ENCODE peak calls at places on chromosomes 11 and 22, in seven cellular contexts. One of them, this sample, is unnamed.

GRCh38 chr11:83785942-83786341 is 499.8 kb upstream of the CCDC90B start:
- DNase-seq in adrenal gland: no peak
- DNase-seq in H1: no peak
- DNase-seq in testis: no peak
- DNase-seq in A549: no peak
- DNase-seq in uterus: no peak
- DNase-seq in transverse colon: no peak
- DNase-seq in this sample: no peak

GRCh38 chr22:31210830-31211503 is 1.1 kb upstream of the LIMK2 start:
- DNase-seq in adrenal gland: peak
- DNase-seq in H1: no peak
- DNase-seq in testis: no peak
- DNase-seq in A549: no peak
- DNase-seq in uterus: no peak
- DNase-seq in transverse colon: peak
- DNase-seq in this sample: no peak

GRCh38 chr11:127627629-127628462 is 627.3 kb upstream of the KIRREL3 start:
- DNase-seq in adrenal gland: no peak
- DNase-seq in H1: no peak
- DNase-seq in testis: peak
- DNase-seq in A549: no peak
- DNase-seq in uterus: no peak
- DNase-seq in transverse colon: peak
- DNase-seq in this sample: no peak

GRCh38 chr22:34804588-34804987 is 261.4 kb upstream of the ISX start:
- DNase-seq in adrenal gland: no peak
- DNase-seq in H1: no peak
- DNase-seq in testis: no peak
- DNase-seq in A549: no peak
- DNase-seq in uterus: no peak
- DNase-seq in transverse colon: no peak
- DNase-seq in this sample: no peak

GRCh38 chr11:111324277-111324720 is 26.0 kb downstream of the POU2AF3 start:
- DNase-seq in adrenal gland: no peak
- DNase-seq in H1: no peak
- DNase-seq in testis: no peak
- DNase-seq in A549: no peak
- DNase-seq in uterus: no peak
- DNase-seq in transverse colon: no peak
- DNase-seq in this sample: no peak

GRCh38 chr22:33504941-33505647 is 415.2 kb downstream of the LARGE1 start:
- DNase-seq in adrenal gland: no peak
- DNase-seq in H1: no peak
- DNase-seq in testis: no peak
- DNase-seq in A549: no peak
- DNase-seq in uterus: no peak
- DNase-seq in transverse colon: no peak
- DNase-seq in this sample: no peak

GRCh38 chr22:44309137-44309536 is 3.6 kb downstream of the SHISAL1 start:
- DNase-seq in adrenal gland: no peak
- DNase-seq in H1: no peak
- DNase-seq in testis: no peak
- DNase-seq in A549: peak
- DNase-seq in uterus: peak
- DNase-seq in transverse colon: peak
- DNase-seq in this sample: no peak

GRCh38 chr11:132422725-132423124 is 1052.3 kb downstream of the NTM start:
- DNase-seq in adrenal gland: no peak
- DNase-seq in H1: no peak
- DNase-seq in testis: no peak
- DNase-seq in A549: no peak
- DNase-seq in uterus: no peak
- DNase-seq in transverse colon: no peak
- DNase-seq in this sample: no peak

GRCh38 chr11:10632483-10632882 is 61.1 kb downstream of the IRAG1 start:
- DNase-seq in adrenal gland: no peak
- DNase-seq in H1: no peak
- DNase-seq in testis: no peak
- DNase-seq in A549: no peak
- DNase-seq in uterus: no peak
- DNase-seq in transverse colon: no peak
- DNase-seq in this sample: no peak

GRCh38 chr11:71199226-71199815 is 53.1 kb downstream of the SHANK2 start:
- DNase-seq in adrenal gland: no peak
- DNase-seq in H1: no peak
- DNase-seq in testis: peak
- DNase-seq in A549: no peak
- DNase-seq in uterus: no peak
- DNase-seq in transverse colon: no peak
- DNase-seq in this sample: peak

GRCh38 chr11:102323542-102324261 is 6.4 kb downstream of the BIRC3 start:
- DNase-seq in adrenal gland: no peak
- DNase-seq in H1: no peak
- DNase-seq in testis: no peak
- DNase-seq in A549: no peak
- DNase-seq in uterus: no peak
- DNase-seq in transverse colon: no peak
- DNase-seq in this sample: no peak

GRCh38 chr11:109984634-109985289 is 108.4 kb upstream of the ZC3H12C start:
- DNase-seq in adrenal gland: no peak
- DNase-seq in H1: no peak
- DNase-seq in testis: no peak
- DNase-seq in A549: no peak
- DNase-seq in uterus: no peak
- DNase-seq in transverse colon: no peak
- DNase-seq in this sample: no peak

GRCh38 chr11:44863231-44863630 is 87.5 kb downstream of the TP53I11 start:
- DNase-seq in adrenal gland: no peak
- DNase-seq in H1: no peak
- DNase-seq in testis: no peak
- DNase-seq in A549: no peak
- DNase-seq in uterus: no peak
- DNase-seq in transverse colon: no peak
- DNase-seq in this sample: peak

GRCh38 chr11:106425819-106426218 is 348.4 kb downstream of the AASDHPPT start:
- DNase-seq in adrenal gland: no peak
- DNase-seq in H1: no peak
- DNase-seq in testis: no peak
- DNase-seq in A549: no peak
- DNase-seq in uterus: no peak
- DNase-seq in transverse colon: no peak
- DNase-seq in this sample: no peak

GRCh38 chr22:48799227-48799970 is 1028.3 kb downstream of the BRD1 start:
- DNase-seq in adrenal gland: no peak
- DNase-seq in H1: no peak
- DNase-seq in testis: no peak
- DNase-seq in A549: no peak
- DNase-seq in uterus: no peak
- DNase-seq in transverse colon: no peak
- DNase-seq in this sample: peak

GRCh38 chr22:47110817-47111443 is 348.5 kb downstream of the TBC1D22A start:
- DNase-seq in adrenal gland: no peak
- DNase-seq in H1: no peak
- DNase-seq in testis: peak
- DNase-seq in A549: no peak
- DNase-seq in uterus: peak
- DNase-seq in transverse colon: no peak
- DNase-seq in this sample: no peak

GRCh38 chr11:119366690-119367620 is 14.5 kb downstream of the USP2 start:
- DNase-seq in adrenal gland: no peak
- DNase-seq in H1: no peak
- DNase-seq in testis: no peak
- DNase-seq in A549: no peak
- DNase-seq in uterus: peak
- DNase-seq in transverse colon: no peak
- DNase-seq in this sample: peak

GRCh38 chr11:119367661-119368120 is 13.8 kb downstream of the USP2 start:
- DNase-seq in adrenal gland: peak
- DNase-seq in H1: no peak
- DNase-seq in testis: no peak
- DNase-seq in A549: no peak
- DNase-seq in uterus: peak
- DNase-seq in transverse colon: no peak
- DNase-seq in this sample: peak

GRCh38 chr11:119370486-119371046 is 10.9 kb downstream of the USP2 start:
- DNase-seq in adrenal gland: peak
- DNase-seq in H1: no peak
- DNase-seq in testis: no peak
- DNase-seq in A549: no peak
- DNase-seq in uterus: peak
- DNase-seq in transverse colon: peak
- DNase-seq in this sample: no peak

GRCh38 chr11:119369035-119369925 is 12.2 kb downstream of the USP2 start:
- DNase-seq in adrenal gland: no peak
- DNase-seq in H1: no peak
- DNase-seq in testis: no peak
- DNase-seq in A549: no peak
- DNase-seq in uterus: no peak
- DNase-seq in transverse colon: peak
- DNase-seq in this sample: no peak

GRCh38 chr11:119368121-119369034 is 13.1 kb downstream of the USP2 start:
- DNase-seq in adrenal gland: peak
- DNase-seq in H1: no peak
- DNase-seq in testis: no peak
- DNase-seq in A549: peak
- DNase-seq in uterus: peak
- DNase-seq in transverse colon: peak
- DNase-seq in this sample: peak
- TF ChIP-seq POLR2A in adrenal gland: no peak
- TF ChIP-seq POLR2A in H1: no peak
- TF ChIP-seq POLR2A in testis: no peak
- TF ChIP-seq POLR2A in A549: no peak
- TF ChIP-seq POLR2A in uterus: no peak
- TF ChIP-seq POLR2A in transverse colon: peak
- TF ChIP-seq POLR2A in this sample: no peak

DNA sequence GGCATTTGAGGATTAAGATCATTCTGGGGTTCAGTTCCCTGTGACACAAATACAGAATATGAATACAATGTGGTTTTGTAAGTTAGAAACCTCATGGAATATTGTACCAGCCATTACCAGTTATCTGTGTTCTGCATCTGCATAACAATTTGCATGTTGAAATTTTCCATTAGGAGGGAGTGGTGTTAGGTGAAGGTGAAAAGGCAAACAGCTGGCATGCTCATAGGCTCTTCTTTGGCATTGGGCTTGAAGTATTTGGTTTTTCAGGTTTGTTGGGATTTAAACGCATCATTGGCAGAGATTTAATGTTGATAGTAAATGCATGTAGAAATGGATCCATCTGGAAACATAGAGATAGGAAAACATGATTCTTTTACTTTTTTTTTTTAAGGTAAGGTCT is 18.6 kb downstream of the RTN3 start:
- DNase-seq in adrenal gland: no peak
- DNase-seq in H1: no peak
- DNase-seq in testis: no peak
- DNase-seq in A549: no peak
- DNase-seq in uterus: no peak
- DNase-seq in transverse colon: no peak
- DNase-seq in this sample: no peak
- H3K27ac ChIP-seq in adrenal gland: no peak
- H3K27ac ChIP-seq in H1: no peak
- H3K27ac ChIP-seq in testis: no peak
- H3K27ac ChIP-seq in A549: no peak
- H3K27ac ChIP-seq in uterus: peak
- H3K27ac ChIP-seq in transverse colon: peak
- H3K27ac ChIP-seq in this sample: no peak

GRCh38 chr11:46676436-46677158 is 23.8 kb downstream of the ARHGAP1 start:
- DNase-seq in adrenal gland: no peak
- DNase-seq in H1: no peak
- DNase-seq in testis: no peak
- DNase-seq in A549: no peak
- DNase-seq in uterus: no peak
- DNase-seq in transverse colon: no peak
- DNase-seq in this sample: peak

GRCh38 chr11:46675288-46675851 is 25.0 kb downstream of the ARHGAP1 start:
- DNase-seq in adrenal gland: peak
- DNase-seq in H1: no peak
- DNase-seq in testis: no peak
- DNase-seq in A549: peak
- DNase-seq in uterus: peak
- DNase-seq in transverse colon: peak
- DNase-seq in this sample: peak

GRCh38 chr11:46675949-46676348 is 24.5 kb downstream of the ARHGAP1 start:
- DNase-seq in adrenal gland: no peak
- DNase-seq in H1: no peak
- DNase-seq in testis: no peak
- DNase-seq in A549: no peak
- DNase-seq in uterus: no peak
- DNase-seq in transverse colon: no peak
- DNase-seq in this sample: peak

GRCh38 chr11:46673713-46674462 is 26.5 kb downstream of the ARHGAP1 start:
- DNase-seq in adrenal gland: no peak
- DNase-seq in H1: no peak
- DNase-seq in testis: no peak
- DNase-seq in A549: no peak
- DNase-seq in uterus: no peak
- DNase-seq in transverse colon: no peak
- DNase-seq in this sample: peak

GRCh38 chr11:46674463-46675287 is 25.7 kb downstream of the ARHGAP1 start:
- DNase-seq in adrenal gland: no peak
- DNase-seq in H1: peak
- DNase-seq in testis: no peak
- DNase-seq in A549: no peak
- DNase-seq in uterus: no peak
- DNase-seq in transverse colon: peak
- DNase-seq in this sample: peak
- TF ChIP-seq POLR2A in adrenal gland: no peak
- TF ChIP-seq POLR2A in H1: no peak
- TF ChIP-seq POLR2A in testis: no peak
- TF ChIP-seq POLR2A in A549: no peak
- TF ChIP-seq POLR2A in uterus: no peak
- TF ChIP-seq POLR2A in transverse colon: no peak
- TF ChIP-seq POLR2A in this sample: no peak

DNA sequence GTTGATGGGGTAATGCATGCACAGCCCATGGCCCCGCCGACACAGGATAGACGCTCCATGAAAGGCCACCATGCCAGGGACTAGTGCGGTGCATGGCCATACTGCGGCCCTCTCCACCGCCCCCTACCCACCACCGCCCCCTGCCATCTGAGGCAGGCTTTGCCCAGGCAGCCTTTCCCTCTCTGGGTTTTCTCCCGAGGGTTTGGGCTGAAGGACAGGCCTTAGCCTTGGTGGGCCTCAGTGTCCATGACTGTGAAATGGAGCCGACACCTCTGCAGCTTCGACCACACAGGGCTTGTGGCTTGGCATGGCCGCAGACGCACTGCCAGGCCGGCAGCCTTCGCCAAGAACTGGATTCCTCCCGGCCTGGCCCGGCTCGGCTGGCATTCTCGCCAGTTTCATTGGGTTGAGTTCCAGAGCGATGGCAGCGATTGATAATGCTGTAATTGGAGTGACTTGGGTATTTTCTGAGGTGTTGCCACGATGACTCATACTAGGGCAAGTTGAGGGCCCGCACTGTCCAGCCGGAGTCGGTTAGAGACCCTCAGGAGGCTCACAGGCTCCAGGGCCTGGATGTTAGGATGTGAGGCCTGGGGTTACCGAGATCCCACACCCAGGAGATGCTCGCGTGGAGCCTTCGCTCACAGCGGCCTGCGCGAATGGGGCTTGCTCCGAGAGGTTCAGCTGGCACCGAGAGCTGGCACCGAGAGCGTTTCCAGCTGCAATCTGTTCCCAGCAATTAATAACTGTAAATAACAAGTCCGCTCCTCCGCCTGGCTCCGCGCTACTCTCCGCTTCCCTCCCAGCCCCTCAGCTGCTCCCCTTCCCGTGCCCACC is 111.2 kb downstream of the WNT7B start:
- DNase-seq in adrenal gland: no peak
- DNase-seq in H1: no peak
- DNase-seq in testis: no peak
- DNase-seq in A549: no peak
- DNase-seq in uterus: peak
- DNase-seq in transverse colon: no peak
- DNase-seq in this sample: no peak
- H3K27ac ChIP-seq in adrenal gland: no peak
- H3K27ac ChIP-seq in H1: no peak
- H3K27ac ChIP-seq in testis: no peak
- H3K27ac ChIP-seq in A549: no peak
- H3K27ac ChIP-seq in uterus: no peak
- H3K27ac ChIP-seq in transverse colon: no peak
- H3K27ac ChIP-seq in this sample: no peak

This sample was measured in spleen.